ENCODE peak calls at places on chromosome 11, in ten cellular contexts. One of them, this sample, is unnamed.

GRCh38 chr11:76574406-76574805 is 96.1 kb downstream of the LRRC32 start:
- DNase-seq in NCI-H1092 treated with DMSO at 0.1 percent for 48 hours: no peak
- DNase-seq in SHP77: no peak
- DNase-seq in SJSA1: no peak
- DNase-seq in EL: peak; percentile 59
- DNase-seq in HFFc6: peak; percentile 49
- DNase-seq in tibial artery: no peak
- DNase-seq in neural progenitor cell: no peak
- DNase-seq in H9: no peak
- DNase-seq in stimulated activated CD8-positive, alpha-beta memory T cell treated with anti-CD3 and anti-CD28 coated beads, Interleukin-4, amount 100 ng/mL, for 1 hour: no peak
- DNase-seq in this sample: no peak

GRCh38 chr11:38305682-38306081 is 1707.6 kb upstream of the RAG2 start:
- DNase-seq in stimulated activated CD8-positive, alpha-beta memory T cell treated with anti-CD3 and anti-CD28 coated beads, Interleukin-4, amount 100 ng/mL, for 1 hour: no peak
- DNase-seq in neural progenitor cell: no peak
- DNase-seq in HFFc6: no peak
- DNase-seq in SJSA1: no peak
- DNase-seq in H9: no peak
- DNase-seq in EL: no peak
- DNase-seq in tibial artery: no peak
- DNase-seq in NCI-H1092 treated with DMSO at 0.1 percent for 48 hours: no peak
- DNase-seq in SHP77: no peak
- DNase-seq in this sample: no peak

GRCh38 chr11:69240332-69241074 is 53.5 kb upstream of the MYEOV start:
- DNase-seq in neural progenitor cell: peak; percentile 42
- DNase-seq in tibial artery: no peak
- DNase-seq in EL: peak; percentile 10
- DNase-seq in H9: peak; percentile 35
- DNase-seq in SJSA1: peak; percentile 67
- DNase-seq in NCI-H1092 treated with DMSO at 0.1 percent for 48 hours: no peak
- DNase-seq in HFFc6: peak; percentile 8
- DNase-seq in stimulated activated CD8-positive, alpha-beta memory T cell treated with anti-CD3 and anti-CD28 coated beads, Interleukin-4, amount 100 ng/mL, for 1 hour: no peak
- DNase-seq in SHP77: no peak
- DNase-seq in this sample: no peak

GRCh38 chr11:202490-202889 is 4.7 kb downstream of the BET1L start:
- DNase-seq in neural progenitor cell: no peak
- DNase-seq in H9: no peak
- DNase-seq in SHP77: no peak
- DNase-seq in tibial artery: no peak
- DNase-seq in EL: no peak
- DNase-seq in HFFc6: no peak
- DNase-seq in SJSA1: no peak
- DNase-seq in stimulated activated CD8-positive, alpha-beta memory T cell treated with anti-CD3 and anti-CD28 coated beads, Interleukin-4, amount 100 ng/mL, for 1 hour: no peak
- DNase-seq in NCI-H1092 treated with DMSO at 0.1 percent for 48 hours: no peak
- DNase-seq in this sample: no peak

GRCh38 chr11:131025020-131025419 is 108.7 kb upstream of the SNX19 start:
- DNase-seq in tibial artery: no peak
- DNase-seq in EL: peak; percentile 49
- DNase-seq in SJSA1: no peak
- DNase-seq in neural progenitor cell: peak; percentile 61
- DNase-seq in NCI-H1092 treated with DMSO at 0.1 percent for 48 hours: no peak
- DNase-seq in stimulated activated CD8-positive, alpha-beta memory T cell treated with anti-CD3 and anti-CD28 coated beads, Interleukin-4, amount 100 ng/mL, for 1 hour: no peak
- DNase-seq in HFFc6: peak; percentile 41
- DNase-seq in H9: peak; percentile 59
- DNase-seq in SHP77: no peak
- DNase-seq in this sample: peak; percentile 49

GRCh38 chr11:119175493-119176077 is 7.1 kb downstream of the NLRX1 start:
- DNase-seq in SHP77: peak; percentile 33
- DNase-seq in NCI-H1092 treated with DMSO at 0.1 percent for 48 hours: no peak
- DNase-seq in stimulated activated CD8-positive, alpha-beta memory T cell treated with anti-CD3 and anti-CD28 coated beads, Interleukin-4, amount 100 ng/mL, for 1 hour: no peak
- DNase-seq in EL: peak; percentile 35
- DNase-seq in SJSA1: no peak
- DNase-seq in H9: no peak
- DNase-seq in HFFc6: peak; percentile 29
- DNase-seq in tibial artery: no peak
- DNase-seq in neural progenitor cell: no peak
- DNase-seq in this sample: no peak

GRCh38 chr11:13318498-13319295 is 41.1 kb downstream of the BMAL1 start:
- DNase-seq in stimulated activated CD8-positive, alpha-beta memory T cell treated with anti-CD3 and anti-CD28 coated beads, Interleukin-4, amount 100 ng/mL, for 1 hour: no peak
- DNase-seq in SHP77: no peak
- DNase-seq in H9: no peak
- DNase-seq in neural progenitor cell: no peak
- DNase-seq in HFFc6: no peak
- DNase-seq in NCI-H1092 treated with DMSO at 0.1 percent for 48 hours: no peak
- DNase-seq in SJSA1: no peak
- DNase-seq in EL: no peak
- DNase-seq in tibial artery: no peak
- DNase-seq in this sample: no peak

GRCh38 chr11:126680109-126680508 is 320.5 kb downstream of the KIRREL3 start:
- DNase-seq in SJSA1: no peak
- DNase-seq in NCI-H1092 treated with DMSO at 0.1 percent for 48 hours: no peak
- DNase-seq in neural progenitor cell: no peak
- DNase-seq in EL: peak; percentile 25
- DNase-seq in H9: no peak
- DNase-seq in tibial artery: peak; percentile 4
- DNase-seq in SHP77: no peak
- DNase-seq in HFFc6: peak; percentile 13
- DNase-seq in stimulated activated CD8-positive, alpha-beta memory T cell treated with anti-CD3 and anti-CD28 coated beads, Interleukin-4, amount 100 ng/mL, for 1 hour: no peak
- DNase-seq in this sample: no peak

This sample was measured in fibroblast of gingiva.